ENCODE peak calls at places on chromosomes 13 and 19, in five cellular contexts. K, F, S, H and Z are unnamed samples.

GRCh38 chr13:70391678-70392077 is 283.4 kb upstream of the KLHL1 start:
- DNase-seq in K (no peak), S (no peak), H (no peak), F (no peak), Z (no peak)

GRCh38 chr19:1767464-1767933 is 14.2 kb downstream of the ONECUT3 start:
- DNase-seq in H (no peak), S (no peak), F (no peak), K (peak; percentile 9), Z (no peak)

GRCh38 chr13:99686157-99686572 is 184.9 kb downstream of the TM9SF2 start:
- DNase-seq in H (peak; percentile 67), F (no peak), S (no peak), K (peak; percentile 12), Z (no peak)

GRCh38 chr19:7986321-7987083 is 18.9 kb downstream of the ELAVL1 start:
- DNase-seq in K (peak; percentile 61), H (peak; percentile 74), F (peak; percentile 7), S (no peak), Z (no peak)

GRCh38 chr13:45584816-45585215 is 30.7 kb downstream of the ERICH6B start:
- DNase-seq in S (no peak), K (no peak), F (no peak), H (no peak), Z (no peak)

GRCh38 chr13:40983725-40984669 is 35.1 kb downstream of the ELF1 start:
- DNase-seq in S (no peak), F (no peak), H (no peak), K (no peak), Z (no peak)

GRCh38 chr13:34933786-34934185 is 8.3 kb upstream of the NBEA start:
- DNase-seq in K (no peak), H (no peak), F (no peak), S (no peak), Z (no peak)

GRCh38 chr19:55432355-55432959 is 10.6 kb downstream of the SHISA7 start:
- DNase-seq in S (no peak), K (no peak), F (no peak), H (no peak), Z (no peak)

GRCh38 chr13:81458211-81458610 is 1117.3 kb upstream of the SPRY2 start:
- DNase-seq in F (no peak), K (no peak), H (no peak), S (no peak), Z (no peak)

GRCh38 chr13:46288570-46289259 is 77.0 kb downstream of the LRRC63 start:
- DNase-seq in H (peak; percentile 45), F (no peak), K (peak; percentile 52), S (no peak), Z (no peak)

GRCh38 chr19:34508540-34508939 is 27.0 kb downstream of the WTIP start:
- DNase-seq in K (no peak), F (no peak), H (no peak), S (no peak), Z (no peak)

GRCh38 chr13:33610471-33611015 is 207.4 kb upstream of the RFC3 start:
- DNase-seq in S (peak; percentile 14), H (peak; percentile 47), F (no peak), K (no peak), Z (no peak)

GRCh38 chr19:48874309-48875135 is 2.3 kb downstream of the PPP1R15A start:
- DNase-seq in K (peak; percentile 63), F (no peak), H (peak; percentile 47), S (no peak), Z (no peak)

GRCh38 chr19:9178901-9179300 is at the start of gene OR7D2:
- DNase-seq in F (no peak), H (no peak), K (no peak), S (no peak), Z (no peak)

GRCh38 chr19:48867119-48867921 is 1.1 kb downstream of the PLEKHA4 start:
- DNase-seq in H (no peak), K (peak; percentile 33), F (no peak), S (no peak), Z (no peak)

GRCh38 chr13:48562296-48563066 is 29.6 kb upstream of the RCBTB2 start:
- DNase-seq in F (no peak), H (no peak), S (no peak), K (no peak), Z (no peak)

GRCh38 chr19:38727868-38728660 is 16.2 kb downstream of the CAPN12 start:
- DNase-seq in H (peak; percentile 28), S (no peak), K (no peak), F (no peak), Z (no peak)

GRCh38 chr19:31148671-31149070 is 200.6 kb downstream of the TSHZ3 start:
- DNase-seq in F (no peak), H (no peak), S (no peak), K (no peak), Z (no peak)

GRCh38 chr13:98289339-98289935 is 112.4 kb upstream of the RNF113B start:
- DNase-seq in F (no peak), K (no peak), H (no peak), S (no peak), Z (no peak)

GRCh38 chr13:95676100-95676774 is 702 bp upstream of the DNAJC3 start:
- DNase-seq in S (no peak), H (peak; percentile 44), F (peak; percentile 4), K (peak; percentile 41), Z (peak; percentile 24)

GRCh38 chr13:112124100-112124499 is 57.2 kb downstream of the SOX1 start:
- DNase-seq in K (no peak), H (no peak), S (no peak), F (no peak), Z (no peak)

GRCh38 chr19:3606690-3607289 is at the start of gene TBXA2R:
- DNase-seq in K (peak; percentile 53), H (peak; percentile 66), F (no peak), S (peak; percentile 35), Z (peak; percentile 82)

GRCh38 chr13:96052655-96053002 is 572 bp downstream of the UGGT2 start:
- DNase-seq in H (peak; percentile 76), K (peak; percentile 64), F (peak; percentile 33), S (no peak), Z (peak; percentile 25)

GRCh38 chr19:35288331-35288730 is 3.6 kb upstream of the MAG start:
- DNase-seq in H (no peak), F (no peak), K (no peak), S (no peak), Z (no peak)

GRCh38 chr13:114106526-114106925 is 25.9 kb downstream of the RASA3 start:
- DNase-seq in H (no peak), S (no peak), K (no peak), F (no peak), Z (peak; percentile 11)

GRCh38 chr19:58456111-58456510 is 4.7 kb downstream of the ZNF324B start:
- DNase-seq in K (no peak), H (no peak), F (no peak), S (no peak), Z (no peak)

GRCh38 chr19:58455306-58455705 is 3.9 kb downstream of the ZNF324B start:
- DNase-seq in S (no peak), F (no peak), H (no peak), K (no peak), Z (no peak)

GRCh38 chr19:58453743-58454142 is 2.3 kb downstream of the ZNF324B start:
- DNase-seq in F (no peak), K (no peak), H (no peak), S (no peak), Z (no peak)

GRCh38 chr19:58450836-58451357 is 525 bp upstream of the ZNF324B start:
- DNase-seq in F (no peak), K (no peak), H (no peak), S (no peak), Z (no peak)

GRCh38 chr19:58451358-58452101 is at the start of gene ZNF324B:
- DNase-seq in S (peak; percentile 89), K (peak; percentile 91), H (peak; percentile 94), F (peak; percentile 58), Z (peak; percentile 89)
- TF ChIP-seq CTCF in S (no peak), K (no peak), H (no peak), F (no peak), Z (no peak)

GRCh38 chr13:92901739-92902138 is 324.9 kb upstream of the GPC6 start:
- DNase-seq in H (no peak), K (no peak), F (no peak), S (no peak), Z (no peak)

GRCh38 chr13:92900455-92900854 is 326.2 kb upstream of the GPC6 start:
- DNase-seq in S (no peak), K (no peak), H (no peak), F (no peak), Z (no peak)

DNA sequence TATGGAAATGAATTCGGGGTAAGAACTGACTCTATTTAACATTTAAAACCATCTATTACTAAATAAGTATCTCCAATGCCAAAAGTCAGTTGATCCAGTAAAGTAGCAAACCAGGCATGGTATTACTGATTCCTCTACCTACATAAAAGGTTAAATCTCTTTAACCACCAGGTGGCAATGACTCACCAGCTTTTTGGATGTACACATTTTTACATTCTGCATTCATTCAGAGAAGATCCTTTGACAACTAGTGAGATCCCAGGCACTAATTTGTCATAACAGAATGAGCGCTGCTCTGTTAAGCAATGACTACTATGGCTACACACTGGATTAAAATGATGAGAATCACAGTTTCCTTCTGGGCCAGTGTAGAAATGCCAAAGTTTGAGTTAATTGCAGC is 329.8 kb upstream of the GPC6 start:
- DNase-seq in F (no peak), H (peak; percentile 25), S (no peak), K (peak; percentile 1), Z (no peak)
- TF ChIP-seq CTCF in F (no peak), H (no peak), S (no peak), K (no peak), Z (no peak)

DNA sequence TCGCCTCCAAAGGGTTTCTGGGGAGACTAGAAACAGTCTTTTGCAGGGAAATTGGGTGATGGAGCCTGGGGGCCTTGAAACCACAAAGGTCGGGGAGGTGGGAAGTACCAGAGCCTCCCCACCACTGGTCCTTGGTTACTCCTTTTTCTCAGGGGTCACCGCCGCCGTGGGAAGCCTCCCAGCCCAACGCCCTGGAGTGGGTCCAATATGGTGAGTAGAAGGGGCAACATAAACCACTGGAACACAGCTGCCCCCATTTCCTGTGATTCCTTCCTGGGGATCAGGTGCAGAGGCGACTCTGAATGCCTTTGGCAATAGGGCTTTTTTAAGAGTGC is 5.8 kb downstream of the PGLYRP1 start:
- DNase-seq in S (no peak), F (no peak), H (no peak), K (no peak), Z (no peak)
- TF ChIP-seq CTCF in S (no peak), F (no peak), H (no peak), K (no peak), Z (no peak)

GRCh38 chr13:31208554-31209122 is 8.9 kb downstream of the B3GLCT start:
- DNase-seq in S (no peak), H (no peak), K (no peak), F (no peak), Z (no peak)
- TF ChIP-seq CTCF in S (no peak), H (no peak), K (no peak), F (no peak), Z (no peak)

GRCh38 chr19:50518091-50519005 is 4.6 kb upstream of the ASPDH start:
- DNase-seq in K (no peak), H (no peak), S (no peak), F (no peak), Z (no peak)
- TF ChIP-seq CTCF in K (no peak), H (no peak), S (no peak), F (no peak), Z (no peak)

GRCh38 chr13:79874396-79875360 is 393.7 kb downstream of the NDFIP2 start:
- DNase-seq in S (no peak), K (peak; percentile 11), F (no peak), H (no peak), Z (no peak)
- TF ChIP-seq CTCF in S (no peak), K (no peak), F (no peak), H (no peak), Z (no peak)